ENCODE peak calls at places on chromosomes 11 and 22, in ten cellular contexts. I, P, O, D, W, Y, H, G, L and U are unnamed samples.
A peak's percentile ranks its signal among the peaks of the same experiment; 100 is the strongest.

GRCh38 chr11:92782806-92783205 is 186.6 kb upstream of the MTNR1B start:
- DNase-seq in H (no peak), D (no peak), L (no peak), Y (no peak), P (no peak), I (no peak), W (no peak), G (no peak), O (no peak), U (no peak)

GRCh38 chr22:20099099-20099711 is 16.7 kb upstream of the RANBP1 start:
- DNase-seq in D (no peak), W (no peak), H (no peak), P (no peak), G (no peak), O (no peak), Y (no peak), I (no peak), L (no peak), U (no peak)

GRCh38 chr11:58774164-58774593 is 42.4 kb upstream of the GLYAT start:
- DNase-seq in I (no peak), W (no peak), Y (no peak), L (no peak), H (no peak), G (no peak), P (no peak), O (no peak), D (no peak), U (no peak)

GRCh38 chr11:127925430-127925829 is 661.9 kb downstream of the ETS1 start:
- DNase-seq in D (peak; percentile 24), I (peak; percentile 96), L (no peak), P (no peak), G (no peak), H (no peak), Y (no peak), W (no peak), O (no peak), U (no peak)

GRCh38 chr11:133508448-133508847 is 23.9 kb downstream of the OPCML start:
- DNase-seq in H (no peak), D (no peak), P (no peak), W (no peak), L (no peak), I (no peak), G (no peak), O (peak; percentile 29), Y (no peak), U (no peak)

GRCh38 chr11:115081972-115082371 is 403.6 kb downstream of the NXPE2 start:
- DNase-seq in L (no peak), H (no peak), Y (no peak), O (no peak), I (peak; percentile 0), W (no peak), D (no peak), G (no peak), P (no peak), U (no peak)

GRCh38 chr22:22759371-22759770 is 115.0 kb downstream of the GGTLC2 start:
- DNase-seq in O (no peak), D (no peak), W (no peak), P (no peak), H (no peak), Y (no peak), L (no peak), I (no peak), G (no peak), U (no peak)

GRCh38 chr22:33697640-33698039 is 222.6 kb downstream of the LARGE1 start:
- DNase-seq in L (no peak), W (no peak), D (peak; percentile 24), I (no peak), O (no peak), G (no peak), Y (no peak), H (no peak), P (no peak), U (no peak)

GRCh38 chr22:45996241-45997076 is 19.5 kb upstream of the WNT7B start:
- DNase-seq in H (peak; percentile 58), I (no peak), G (no peak), O (no peak), L (no peak), D (peak; percentile 70), Y (no peak), P (no peak), W (no peak), U (peak; percentile 56)

GRCh38 chr11:70584786-70585545 is 186.6 kb downstream of the CTTN start:
- DNase-seq in G (no peak), D (no peak), Y (no peak), L (no peak), H (no peak), I (no peak), W (no peak), P (no peak), O (no peak), U (no peak)

GRCh38 chr11:70582886-70583641 is 184.7 kb downstream of the CTTN start:
- DNase-seq in W (no peak), P (no peak), I (no peak), G (no peak), D (no peak), L (no peak), H (peak; percentile 18), O (no peak), Y (no peak), U (no peak)

GRCh38 chr11:70583781-70584218 is 185.5 kb downstream of the CTTN start:
- DNase-seq in I (no peak), D (no peak), H (peak; percentile 30), L (no peak), Y (no peak), G (no peak), O (no peak), W (no peak), P (no peak), U (no peak)

GRCh38 chr11:70587095-70587389 is 188.7 kb downstream of the CTTN start:
- DNase-seq in L (no peak), W (no peak), G (no peak), P (no peak), I (peak; percentile 1), Y (no peak), O (no peak), D (no peak), H (peak; percentile 32), U (no peak)

GRCh38 chr11:70586261-70587094 is 188.1 kb downstream of the CTTN start:
- DNase-seq in O (no peak), H (peak; percentile 31), P (no peak), G (no peak), I (no peak), L (no peak), W (no peak), Y (no peak), D (no peak), U (no peak)
- TF ChIP-seq CTCF in O (no peak), H (no peak), P (no peak), G (no peak), I (no peak), L (no peak), W (no peak), Y (no peak), D (no peak), U (no peak)

GRCh38 chr11:520428-521178 is 13.6 kb upstream of the RNH1 start:
- DNase-seq in G (no peak), L (no peak), H (no peak), I (no peak), O (peak; percentile 33), Y (no peak), W (no peak), D (no peak), P (no peak), U (no peak)

GRCh38 chr11:516400-516799 is 9.4 kb upstream of the RNH1 start:
- DNase-seq in D (no peak), P (no peak), H (no peak), O (no peak), W (no peak), I (no peak), L (no peak), Y (no peak), G (no peak), U (no peak)

GRCh38 chr11:515131-515530 is 8.1 kb upstream of the RNH1 start:
- DNase-seq in Y (no peak), H (no peak), O (no peak), D (no peak), L (no peak), P (no peak), I (peak; percentile 100), G (no peak), W (no peak), U (no peak)

GRCh38 chr11:521179-521688 is 14.1 kb downstream of the HRAS start:
- DNase-seq in Y (no peak), D (no peak), O (no peak), I (no peak), W (no peak), P (no peak), G (no peak), H (no peak), L (no peak), U (no peak)

GRCh38 chr11:518463-519202 is 11.6 kb upstream of the RNH1 start:
- DNase-seq in L (peak; percentile 96), Y (peak; percentile 97), W (peak; percentile 95), O (peak; percentile 87), G (peak; percentile 88), I (peak; percentile 93), P (peak; percentile 93), D (peak; percentile 98), H (peak; percentile 90), U (peak; percentile 95)
- TF ChIP-seq CTCF in L (peak; percentile 99), Y (peak; percentile 100), W (peak; percentile 99), O (peak; percentile 100), G (peak; percentile 100), I (peak; percentile 86), P (peak; percentile 94), D (peak; percentile 40), H (peak; percentile 100), U (peak; percentile 99)

DNA sequence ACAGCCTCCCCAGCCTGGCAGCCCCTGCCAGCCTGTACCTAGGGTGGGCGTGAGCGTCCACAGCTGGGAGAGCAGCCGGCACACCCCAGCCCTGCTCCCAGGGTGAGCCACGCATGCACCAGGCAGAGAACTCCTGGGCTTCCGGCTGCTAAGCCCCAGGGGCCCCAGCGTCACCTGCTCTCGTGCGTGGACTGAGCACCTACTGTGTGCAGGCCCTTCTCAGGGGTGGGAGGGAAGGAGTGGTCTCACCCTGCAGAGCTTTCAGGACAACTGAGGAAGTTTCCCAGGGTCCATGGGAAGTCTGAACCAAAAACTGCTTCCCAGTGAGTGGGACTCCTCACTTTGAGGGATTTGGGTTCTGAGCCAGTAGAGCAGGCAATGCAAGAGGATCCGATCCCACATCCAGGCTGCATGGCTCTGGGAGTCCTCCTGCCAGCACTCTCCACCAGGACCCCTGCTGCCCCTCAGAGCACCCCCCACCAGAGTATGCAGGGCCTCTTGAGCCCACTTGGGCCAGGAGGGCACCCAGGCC is 47.1 kb upstream of the PRODH start:
- DNase-seq in L (no peak), W (no peak), G (no peak), Y (no peak), I (no peak), H (no peak), O (no peak), P (no peak), D (no peak), U (no peak)
- TF ChIP-seq CTCF in L (no peak), W (no peak), G (no peak), Y (no peak), I (no peak), H (no peak), O (no peak), P (no peak), D (no peak), U (no peak)

DNA sequence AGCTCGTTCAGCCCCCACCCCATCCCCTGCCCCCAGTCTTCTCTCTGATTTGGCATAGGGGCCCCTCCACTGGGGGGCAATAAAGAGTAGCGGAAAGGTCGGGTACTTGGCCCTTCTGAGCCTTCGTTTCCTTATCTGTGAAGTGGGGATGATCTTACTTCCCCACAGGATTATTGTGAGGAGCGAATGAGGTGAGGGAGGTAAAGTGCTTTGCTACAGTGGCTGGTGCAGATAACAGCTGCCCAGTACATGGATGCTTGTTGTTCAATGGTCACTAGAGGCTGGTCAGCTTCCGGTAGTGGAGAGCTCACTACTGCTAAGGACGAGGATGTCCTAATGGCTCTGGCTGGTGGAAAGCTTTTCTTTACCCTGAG is 101.2 kb downstream of the CEP164 start:
- DNase-seq in I (no peak), D (no peak), G (no peak), O (no peak), H (no peak), L (no peak), P (no peak), W (no peak), Y (no peak), U (no peak)
- TF ChIP-seq CTCF in I (no peak), D (no peak), G (no peak), O (peak; percentile 33), H (no peak), L (no peak), P (no peak), W (no peak), Y (no peak), U (peak; percentile 4)